ENCODE peak calls at places on chromosomes 1 and 21, in four cellular contexts. D is KG1; I is naive thymus-derived CD8-positive, alpha-beta T cell; H is left cardiac atrium. E is an unnamed sample.

GRCh38 chr1:15405106-15405850 is 4.4 kb upstream of the EFHD2 start:
- DNase-seq in D (no peak), I (no peak), H (no peak), E (no peak)

GRCh38 chr1:207396360-207396759 is 57.8 kb upstream of the CR2 start:
- DNase-seq in D (no peak), I (no peak), H (no peak), E (no peak)

GRCh38 chr1:237851209-237851845 is 39.4 kb downstream of the ZP4 start:
- DNase-seq in D (peak), I (no peak), H (peak), E (no peak)

GRCh38 chr1:115073298-115074087 is 15.8 kb downstream of the TSPAN2 start:
- DNase-seq in D (no peak), I (no peak), H (no peak), E (no peak)

GRCh38 chr1:59218521-59219236 is 78.2 kb upstream of the FGGY start:
- DNase-seq in D (no peak), I (no peak), H (no peak), E (no peak)

GRCh38 chr21:39559511-39559910 is 53.2 kb upstream of the B3GALT5 start:
- DNase-seq in D (no peak), I (no peak), H (no peak), E (no peak)

GRCh38 chr1:212196355-212196754 is 88.9 kb upstream of the PPP2R5A start:
- DNase-seq in D (no peak), I (no peak), H (no peak), E (no peak)

GRCh38 chr1:154749078-154749760 is 120.9 kb downstream of the KCNN3 start:
- DNase-seq in D (no peak), I (no peak), H (no peak), E (peak)

GRCh38 chr1:43704838-43705237 is 2.5 kb upstream of the ST3GAL3 start:
- DNase-seq in D (no peak), I (no peak), H (no peak), E (peak)

GRCh38 chr1:56376188-56376984 is 203.0 kb downstream of the PLPP3 start:
- DNase-seq in D (no peak), I (no peak), H (peak), E (peak)

E was measured in uterus.